ENCODE peak calls at places on chromosomes 12 and 14, in seven cellular contexts. H is SK-N-SH, R is HCT116, D is K562, J is T47D, W is GM12878, X is H1. F is an unnamed sample.
A peak's percentile ranks its signal among the peaks of the same experiment; 100 is the strongest.

GRCh38 chr14:50110323-50111037 is 5.9 kb downstream of the VCPKMT start:
- DNase-seq in W (no peak), J (no peak), X (no peak), R (no peak), D (no peak), H (no peak), F (no peak)

GRCh38 chr12:45914090-45914489 is 76.3 kb downstream of the SCAF11 start:
- DNase-seq in W (no peak), X (no peak), H (no peak), J (peak; percentile 35), D (peak; percentile 16), R (no peak), F (no peak)

GRCh38 chr12:122085571-122085970 is 7.0 kb downstream of the MLXIP start:
- DNase-seq in X (no peak), H (no peak), W (no peak), R (no peak), J (no peak), D (peak; percentile 54), F (no peak)

GRCh38 chr12:57119694-57120093 is 8.5 kb upstream of the STAT6 start:
- DNase-seq in W (no peak), H (no peak), D (no peak), X (no peak), J (no peak), R (no peak), F (no peak)

GRCh38 chr14:35224615-35225014 is 67.6 kb upstream of the PSMA6 start:
- DNase-seq in R (no peak), D (no peak), X (no peak), H (no peak), W (no peak), J (no peak), F (no peak)

GRCh38 chr14:32594766-32595165 is 265.7 kb downstream of the AKAP6 start:
- DNase-seq in J (no peak), X (no peak), W (no peak), R (no peak), H (no peak), D (no peak), F (no peak)

GRCh38 chr14:81679226-81679625 is 145.6 kb upstream of the SEL1L start:
- DNase-seq in J (no peak), H (no peak), D (no peak), R (no peak), X (no peak), W (no peak), F (no peak)

GRCh38 chr14:30855345-30856037 is 18.9 kb upstream of the COCH start:
- DNase-seq in J (no peak), W (no peak), R (no peak), H (no peak), X (no peak), D (no peak), F (no peak)

GRCh38 chr14:60064491-60065072 is 27.1 kb upstream of the PCNX4 start:
- DNase-seq in R (peak; percentile 12), J (peak; percentile 49), H (peak; percentile 20), X (no peak), D (peak; percentile 26), W (peak; percentile 15), F (peak; percentile 9)

GRCh38 chr12:2183556-2184541 is 131.1 kb downstream of the CACNA1C start:
- DNase-seq in X (no peak), J (no peak), D (no peak), R (no peak), H (peak; percentile 82), W (no peak), F (peak; percentile 11)

GRCh38 chr14:65879218-65880009 is 466.9 kb downstream of the FUT8 start:
- DNase-seq in D (no peak), W (no peak), H (no peak), J (no peak), R (peak; percentile 7), X (no peak), F (no peak)
- TF ChIP-seq JUND in D (no peak), W (no peak), H (no peak), J (no peak), R (peak; percentile 41), X (no peak), F (no peak)

GRCh38 chr12:72075401-72075800 is 136.8 kb downstream of the TPH2 start:
- DNase-seq in X (no peak), H (peak; percentile 7), R (no peak), D (no peak), W (no peak), J (no peak), F (no peak)

GRCh38 chr12:72075891-72076557 is 137.4 kb downstream of the TPH2 start:
- DNase-seq in H (no peak), J (no peak), X (no peak), D (no peak), W (no peak), R (no peak), F (no peak)

GRCh38 chr12:72074065-72074464 is 135.4 kb downstream of the TPH2 start:
- DNase-seq in J (no peak), X (no peak), D (no peak), H (no peak), W (no peak), R (no peak), F (no peak)

GRCh38 chr12:72076558-72076915 is 137.9 kb downstream of the TPH2 start:
- DNase-seq in J (no peak), R (no peak), X (no peak), W (no peak), D (no peak), H (no peak), F (no peak)

DNA sequence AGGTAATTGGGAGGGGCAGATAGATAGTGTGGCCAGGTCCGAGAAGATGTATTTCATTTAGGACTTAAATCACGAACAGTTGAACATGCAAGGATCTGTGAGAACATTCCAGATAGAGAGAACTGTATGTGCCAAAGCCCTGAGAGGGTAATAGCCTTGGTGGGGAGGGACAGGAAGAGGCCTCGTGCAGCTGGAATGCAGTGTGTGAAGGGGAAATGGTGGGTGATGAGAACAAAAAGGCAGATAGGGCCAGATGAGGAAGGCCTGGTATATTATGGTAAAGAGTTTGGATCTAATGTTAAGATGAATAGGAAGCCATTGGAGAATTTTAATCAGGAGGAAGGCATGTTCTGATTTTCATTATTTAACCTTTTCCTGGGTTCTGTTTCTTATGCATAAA is 136.3 kb downstream of the TPH2 start:
- DNase-seq in X (no peak), D (no peak), R (no peak), J (no peak), W (no peak), H (no peak), F (no peak)
- TF ChIP-seq JUND in X (no peak), D (no peak), R (no peak), J (no peak), W (no peak), H (no peak), F (no peak)

DNA sequence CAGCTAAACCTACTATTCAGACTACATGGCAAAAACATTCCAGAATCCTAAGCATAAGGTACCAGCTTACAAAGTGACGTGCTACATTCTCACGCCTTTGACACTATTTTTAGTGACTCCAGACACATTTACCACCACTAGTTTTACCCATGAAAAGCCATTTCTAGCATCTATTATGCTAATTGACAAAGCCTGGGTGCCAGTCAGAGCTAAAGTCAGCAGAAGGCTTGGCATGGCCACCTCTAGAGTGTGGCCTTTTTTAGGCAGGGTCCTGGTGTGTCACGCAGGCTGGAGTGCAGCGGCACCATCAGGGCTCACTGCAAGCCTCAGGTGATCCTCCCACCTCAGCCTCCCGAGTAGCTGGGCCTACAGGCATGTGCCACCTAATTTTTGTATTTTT is 75.7 kb downstream of the NT5DC3 start:
- DNase-seq in H (no peak), R (no peak), D (no peak), J (no peak), W (no peak), X (no peak), F (no peak)
- TF ChIP-seq JUND in H (no peak), R (no peak), D (no peak), J (no peak), W (no peak), X (no peak), F (no peak)

GRCh38 chr12:34393086-34393820 is 371.0 kb downstream of the ALG10 start:
- DNase-seq in J (no peak), X (no peak), D (no peak), H (no peak), W (no peak), R (no peak), F (no peak)

GRCh38 chr12:34393821-34394150 is 371.5 kb downstream of the ALG10 start:
- DNase-seq in W (no peak), H (peak; percentile 4), R (no peak), X (no peak), D (no peak), J (no peak), F (no peak)

GRCh38 chr12:34392741-34393085 is 370.4 kb downstream of the ALG10 start:
- DNase-seq in R (no peak), D (no peak), W (no peak), X (no peak), J (no peak), H (no peak), F (no peak)

GRCh38 chr12:34395056-34396005 is 373.0 kb downstream of the ALG10 start:
- DNase-seq in H (peak; percentile 7), X (no peak), J (no peak), W (no peak), D (no peak), R (no peak), F (no peak)

DNA sequence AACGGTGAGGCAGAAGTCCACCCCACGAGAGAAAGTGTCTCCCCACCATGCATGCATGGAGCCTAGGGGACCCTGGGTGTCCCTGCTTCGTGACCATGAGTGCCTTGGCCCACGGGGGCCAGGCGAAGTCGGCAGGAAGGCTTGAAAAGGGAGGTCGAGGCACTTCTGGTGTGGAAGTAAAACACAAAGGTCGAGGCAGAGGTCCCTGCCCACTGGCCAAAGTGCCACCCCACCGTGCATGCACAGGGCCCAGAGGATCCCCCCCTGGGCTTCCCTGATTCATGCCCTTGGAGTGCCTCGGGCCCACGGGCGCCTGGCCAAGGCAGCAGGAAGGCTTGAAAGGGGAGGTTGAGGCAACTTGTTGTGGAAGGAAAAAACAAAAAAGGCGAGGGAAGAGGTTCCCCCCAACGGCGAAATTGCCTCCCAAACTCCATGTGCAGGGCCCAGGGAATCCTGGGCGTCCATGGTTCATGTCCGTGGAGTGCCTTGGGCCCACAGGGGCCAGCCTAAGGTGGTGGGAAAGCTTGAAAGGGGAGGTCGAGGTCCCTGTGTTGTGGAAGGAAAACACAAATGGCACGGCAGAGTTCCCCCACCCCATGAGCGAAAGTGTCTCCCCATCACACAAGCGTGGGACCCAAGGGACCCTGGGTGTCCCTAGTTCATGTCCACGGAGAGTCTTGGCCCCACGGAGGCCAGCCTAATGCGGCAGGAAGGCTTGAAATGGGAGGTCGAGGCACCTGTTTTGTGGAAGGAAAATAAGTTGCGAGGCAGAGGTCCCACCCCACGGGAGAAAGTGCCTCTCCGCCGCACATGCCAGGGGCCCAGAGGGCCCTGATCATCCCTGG is 372.1 kb downstream of the ALG10 start:
- DNase-seq in W (no peak), R (no peak), D (no peak), X (no peak), H (peak; percentile 9), J (no peak), F (no peak)
- TF ChIP-seq JUND in W (no peak), R (no peak), D (no peak), X (no peak), H (no peak), J (no peak), F (no peak)

GRCh38 chr14:20327005-20327869 is 5.8 kb downstream of the CCNB1IP1 start:
- DNase-seq in J (peak; percentile 56), D (peak; percentile 72), H (peak; percentile 55), W (peak; percentile 35), X (no peak), R (peak; percentile 58), F (peak; percentile 79)
- TF ChIP-seq JUND in J (no peak), D (no peak), H (no peak), W (no peak), X (no peak), R (no peak), F (no peak)